ENCODE peak calls at places on chromosomes 4 and X, in nine cellular contexts. One of them, this sample, is unnamed.

GRCh38 chrX:48617542-48618340 is 20.4 kb downstream of the WDR13 start:
- DNase-seq in thoracic aorta: no peak
- DNase-seq in bronchial epithelial cell: no peak
- DNase-seq in AG10803: no peak
- DNase-seq in lower lobe of right lung: no peak
- DNase-seq in kidney epithelial cell: no peak
- DNase-seq in pancreas: no peak
- DNase-seq in endodermal cell: no peak
- DNase-seq in cardiac fibroblast: peak
- DNase-seq in this sample: no peak

GRCh38 chr4:26023191-26023972 is 109.4 kb downstream of the SMIM20 start:
- DNase-seq in thoracic aorta: no peak
- DNase-seq in bronchial epithelial cell: no peak
- DNase-seq in AG10803: peak
- DNase-seq in lower lobe of right lung: no peak
- DNase-seq in kidney epithelial cell: no peak
- DNase-seq in pancreas: no peak
- DNase-seq in endodermal cell: no peak
- DNase-seq in cardiac fibroblast: peak
- DNase-seq in this sample: peak

GRCh38 chrX:154440623-154441357 is 3.2 kb upstream of the FAM50A start:
- DNase-seq in thoracic aorta: no peak
- DNase-seq in bronchial epithelial cell: no peak
- DNase-seq in AG10803: no peak
- DNase-seq in lower lobe of right lung: no peak
- DNase-seq in kidney epithelial cell: no peak
- DNase-seq in pancreas: no peak
- DNase-seq in endodermal cell: no peak
- DNase-seq in cardiac fibroblast: no peak
- DNase-seq in this sample: no peak

GRCh38 chrX:76148011-76148665 is 24.7 kb upstream of the PBDC1 start:
- DNase-seq in thoracic aorta: no peak
- DNase-seq in bronchial epithelial cell: peak
- DNase-seq in AG10803: peak
- DNase-seq in lower lobe of right lung: no peak
- DNase-seq in kidney epithelial cell: no peak
- DNase-seq in pancreas: no peak
- DNase-seq in endodermal cell: peak
- DNase-seq in cardiac fibroblast: peak
- DNase-seq in this sample: peak

GRCh38 chrX:104565791-104566687 is at the start of gene IL1RAPL2:
- DNase-seq in thoracic aorta: no peak
- DNase-seq in bronchial epithelial cell: peak
- DNase-seq in AG10803: no peak
- DNase-seq in lower lobe of right lung: peak
- DNase-seq in kidney epithelial cell: no peak
- DNase-seq in pancreas: peak
- DNase-seq in endodermal cell: peak
- DNase-seq in cardiac fibroblast: peak
- DNase-seq in this sample: peak

GRCh38 chrX:9940397-9940796 is 26.8 kb upstream of the CLDN34 start:
- DNase-seq in thoracic aorta: no peak
- DNase-seq in bronchial epithelial cell: peak
- DNase-seq in AG10803: peak
- DNase-seq in lower lobe of right lung: no peak
- DNase-seq in kidney epithelial cell: peak
- DNase-seq in pancreas: no peak
- DNase-seq in endodermal cell: no peak
- DNase-seq in cardiac fibroblast: peak
- DNase-seq in this sample: peak

GRCh38 chr4:86831262-86832090 is 17.7 kb downstream of the SLC10A6 start:
- DNase-seq in thoracic aorta: no peak
- DNase-seq in bronchial epithelial cell: peak
- DNase-seq in AG10803: peak
- DNase-seq in lower lobe of right lung: peak
- DNase-seq in kidney epithelial cell: peak
- DNase-seq in pancreas: no peak
- DNase-seq in endodermal cell: no peak
- DNase-seq in cardiac fibroblast: peak
- DNase-seq in this sample: peak

GRCh38 chr4:108210989-108211725 is 42.4 kb upstream of the LEF1 start:
- DNase-seq in thoracic aorta: no peak
- DNase-seq in bronchial epithelial cell: peak
- DNase-seq in AG10803: no peak
- DNase-seq in lower lobe of right lung: no peak
- DNase-seq in kidney epithelial cell: peak
- DNase-seq in pancreas: no peak
- DNase-seq in endodermal cell: no peak
- DNase-seq in cardiac fibroblast: peak
- DNase-seq in this sample: no peak

GRCh38 chr4:123043013-123043412 is 120.6 kb upstream of the NUDT6 start:
- DNase-seq in thoracic aorta: no peak
- DNase-seq in bronchial epithelial cell: no peak
- DNase-seq in AG10803: peak
- DNase-seq in lower lobe of right lung: no peak
- DNase-seq in kidney epithelial cell: no peak
- DNase-seq in pancreas: no peak
- DNase-seq in endodermal cell: no peak
- DNase-seq in cardiac fibroblast: peak
- DNase-seq in this sample: no peak

GRCh38 chr4:123043793-123044425 is 121.5 kb upstream of the NUDT6 start:
- DNase-seq in thoracic aorta: no peak
- DNase-seq in bronchial epithelial cell: no peak
- DNase-seq in AG10803: no peak
- DNase-seq in lower lobe of right lung: no peak
- DNase-seq in kidney epithelial cell: no peak
- DNase-seq in pancreas: no peak
- DNase-seq in endodermal cell: no peak
- DNase-seq in cardiac fibroblast: no peak
- DNase-seq in this sample: no peak

GRCh38 chr4:123046096-123046495 is 123.7 kb upstream of the NUDT6 start:
- DNase-seq in thoracic aorta: no peak
- DNase-seq in bronchial epithelial cell: no peak
- DNase-seq in AG10803: peak
- DNase-seq in lower lobe of right lung: no peak
- DNase-seq in kidney epithelial cell: no peak
- DNase-seq in pancreas: no peak
- DNase-seq in endodermal cell: no peak
- DNase-seq in cardiac fibroblast: no peak
- DNase-seq in this sample: no peak

GRCh38 chr4:123037809-123038208 is 115.4 kb upstream of the NUDT6 start:
- DNase-seq in thoracic aorta: no peak
- DNase-seq in bronchial epithelial cell: no peak
- DNase-seq in AG10803: peak
- DNase-seq in lower lobe of right lung: no peak
- DNase-seq in kidney epithelial cell: peak
- DNase-seq in pancreas: no peak
- DNase-seq in endodermal cell: no peak
- DNase-seq in cardiac fibroblast: peak
- DNase-seq in this sample: peak

GRCh38 chr4:123042095-123042494 is 119.7 kb upstream of the NUDT6 start:
- DNase-seq in thoracic aorta: no peak
- DNase-seq in bronchial epithelial cell: no peak
- DNase-seq in AG10803: no peak
- DNase-seq in lower lobe of right lung: no peak
- DNase-seq in kidney epithelial cell: no peak
- DNase-seq in pancreas: no peak
- DNase-seq in endodermal cell: no peak
- DNase-seq in cardiac fibroblast: no peak
- DNase-seq in this sample: no peak
- H3K4me3 ChIP-seq in thoracic aorta: no peak
- H3K4me3 ChIP-seq in bronchial epithelial cell: no peak
- H3K4me3 ChIP-seq in AG10803: no peak
- H3K4me3 ChIP-seq in lower lobe of right lung: no peak
- H3K4me3 ChIP-seq in kidney epithelial cell: no peak
- H3K4me3 ChIP-seq in pancreas: no peak
- H3K4me3 ChIP-seq in endodermal cell: no peak
- H3K4me3 ChIP-seq in cardiac fibroblast: no peak
- H3K4me3 ChIP-seq in this sample: no peak

DNA sequence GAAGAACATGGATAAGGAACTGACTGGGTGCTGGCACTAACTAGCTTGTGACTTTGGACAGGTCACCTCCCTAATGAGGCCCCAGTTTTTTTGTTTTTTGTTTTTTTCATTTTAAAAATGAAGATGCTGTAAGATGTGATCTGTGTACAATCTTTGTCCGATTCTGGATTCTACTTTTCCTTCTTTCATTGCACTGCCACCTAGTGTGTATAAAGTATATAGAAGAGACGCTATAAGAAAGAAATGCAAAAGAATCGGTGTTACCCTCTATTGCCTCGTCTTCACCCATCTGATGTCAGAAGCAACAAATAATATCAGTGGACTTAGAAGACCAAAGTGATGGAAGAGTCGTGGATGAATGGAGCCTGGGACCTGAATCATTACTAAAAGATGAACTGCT is 58.6 kb upstream of the P2RY10 start:
- DNase-seq in thoracic aorta: no peak
- DNase-seq in bronchial epithelial cell: peak
- DNase-seq in AG10803: peak
- DNase-seq in lower lobe of right lung: no peak
- DNase-seq in kidney epithelial cell: no peak
- DNase-seq in pancreas: no peak
- DNase-seq in endodermal cell: no peak
- DNase-seq in cardiac fibroblast: peak
- DNase-seq in this sample: peak
- TF ChIP-seq CTCF in thoracic aorta: no peak
- TF ChIP-seq CTCF in bronchial epithelial cell: peak
- TF ChIP-seq CTCF in AG10803: peak
- TF ChIP-seq CTCF in lower lobe of right lung: no peak
- TF ChIP-seq CTCF in kidney epithelial cell: no peak
- TF ChIP-seq CTCF in pancreas: peak
- TF ChIP-seq CTCF in endodermal cell: peak
- TF ChIP-seq CTCF in cardiac fibroblast: peak
- TF ChIP-seq CTCF in this sample: peak

GRCh38 chrX:129654652-129655546 is at the start of gene APLN:
- DNase-seq in thoracic aorta: no peak
- DNase-seq in bronchial epithelial cell: no peak
- DNase-seq in AG10803: peak
- DNase-seq in lower lobe of right lung: peak
- DNase-seq in kidney epithelial cell: no peak
- DNase-seq in pancreas: no peak
- DNase-seq in endodermal cell: peak
- DNase-seq in cardiac fibroblast: peak
- DNase-seq in this sample: peak

GRCh38 chrX:129653985-129654651 is 638 bp downstream of the APLN start:
- DNase-seq in thoracic aorta: no peak
- DNase-seq in bronchial epithelial cell: no peak
- DNase-seq in AG10803: no peak
- DNase-seq in lower lobe of right lung: no peak
- DNase-seq in kidney epithelial cell: no peak
- DNase-seq in pancreas: peak
- DNase-seq in endodermal cell: peak
- DNase-seq in cardiac fibroblast: no peak
- DNase-seq in this sample: no peak

GRCh38 chrX:129652565-129653169 is 2.1 kb downstream of the APLN start:
- DNase-seq in thoracic aorta: no peak
- DNase-seq in bronchial epithelial cell: no peak
- DNase-seq in AG10803: no peak
- DNase-seq in lower lobe of right lung: no peak
- DNase-seq in kidney epithelial cell: no peak
- DNase-seq in pancreas: no peak
- DNase-seq in endodermal cell: no peak
- DNase-seq in cardiac fibroblast: no peak
- DNase-seq in this sample: no peak

GRCh38 chrX:129651756-129652564 is 2.8 kb downstream of the APLN start:
- DNase-seq in thoracic aorta: no peak
- DNase-seq in bronchial epithelial cell: no peak
- DNase-seq in AG10803: no peak
- DNase-seq in lower lobe of right lung: no peak
- DNase-seq in kidney epithelial cell: no peak
- DNase-seq in pancreas: no peak
- DNase-seq in endodermal cell: no peak
- DNase-seq in cardiac fibroblast: no peak
- DNase-seq in this sample: no peak

DNA sequence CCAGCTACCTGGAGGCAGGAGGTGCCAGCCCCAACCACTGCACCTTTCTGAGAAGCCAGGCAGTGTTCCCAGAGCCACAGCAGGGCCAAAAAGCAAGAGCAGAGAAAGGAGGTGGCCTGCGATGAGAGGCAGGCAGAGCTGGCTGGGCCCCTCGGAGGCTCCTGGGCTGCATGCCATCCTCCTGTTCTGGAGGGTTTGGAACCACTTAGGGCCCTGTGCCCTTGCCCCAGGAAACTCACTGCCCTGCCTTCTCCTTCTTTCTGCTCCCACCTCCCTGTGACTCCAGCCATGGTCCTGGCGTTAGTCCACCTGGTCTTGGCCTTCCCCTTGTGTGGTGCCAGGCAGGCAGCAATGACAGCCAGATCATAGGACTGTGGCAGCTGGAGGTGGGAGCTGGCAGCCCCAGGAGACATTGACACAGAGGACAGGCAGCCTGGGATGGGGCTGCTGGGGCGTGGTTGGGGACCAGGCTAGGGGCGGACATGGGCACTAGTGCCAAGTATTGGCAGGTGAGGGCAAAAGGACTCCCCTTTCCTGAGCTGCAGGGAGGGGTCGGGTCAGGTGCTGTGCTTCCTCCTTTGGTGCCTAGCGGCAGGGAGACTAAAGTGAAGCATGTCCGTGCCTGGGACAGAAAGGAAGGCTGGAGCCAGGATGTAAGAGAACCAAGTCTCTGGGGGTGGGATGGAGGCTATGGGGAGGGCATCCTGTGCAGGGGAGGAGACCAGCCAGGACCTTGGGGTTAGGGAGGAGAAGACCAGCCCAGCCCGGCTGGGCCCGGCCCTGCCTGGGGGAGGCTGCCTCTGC is 1.4 kb downstream of the APLN start:
- DNase-seq in thoracic aorta: no peak
- DNase-seq in bronchial epithelial cell: no peak
- DNase-seq in AG10803: no peak
- DNase-seq in lower lobe of right lung: no peak
- DNase-seq in kidney epithelial cell: no peak
- DNase-seq in pancreas: no peak
- DNase-seq in endodermal cell: no peak
- DNase-seq in cardiac fibroblast: no peak
- DNase-seq in this sample: no peak
- H3K4me3 ChIP-seq in thoracic aorta: peak
- H3K4me3 ChIP-seq in bronchial epithelial cell: no peak
- H3K4me3 ChIP-seq in AG10803: no peak
- H3K4me3 ChIP-seq in lower lobe of right lung: no peak
- H3K4me3 ChIP-seq in kidney epithelial cell: peak
- H3K4me3 ChIP-seq in pancreas: no peak
- H3K4me3 ChIP-seq in endodermal cell: no peak
- H3K4me3 ChIP-seq in cardiac fibroblast: peak
- H3K4me3 ChIP-seq in this sample: no peak

GRCh38 chr4:150581611-150582010 is 340 bp upstream of the MAB21L2 start:
- DNase-seq in thoracic aorta: no peak
- DNase-seq in bronchial epithelial cell: no peak
- DNase-seq in AG10803: no peak
- DNase-seq in lower lobe of right lung: no peak
- DNase-seq in kidney epithelial cell: no peak
- DNase-seq in pancreas: no peak
- DNase-seq in endodermal cell: peak
- DNase-seq in cardiac fibroblast: peak
- DNase-seq in this sample: no peak

GRCh38 chr4:150579591-150580234 is 2.2 kb upstream of the MAB21L2 start:
- DNase-seq in thoracic aorta: no peak
- DNase-seq in bronchial epithelial cell: no peak
- DNase-seq in AG10803: peak
- DNase-seq in lower lobe of right lung: no peak
- DNase-seq in kidney epithelial cell: no peak
- DNase-seq in pancreas: no peak
- DNase-seq in endodermal cell: peak
- DNase-seq in cardiac fibroblast: peak
- DNase-seq in this sample: peak

GRCh38 chr4:150581206-150581605 is 745 bp upstream of the MAB21L2 start:
- DNase-seq in thoracic aorta: no peak
- DNase-seq in bronchial epithelial cell: no peak
- DNase-seq in AG10803: no peak
- DNase-seq in lower lobe of right lung: no peak
- DNase-seq in kidney epithelial cell: no peak
- DNase-seq in pancreas: no peak
- DNase-seq in endodermal cell: no peak
- DNase-seq in cardiac fibroblast: no peak
- DNase-seq in this sample: no peak

GRCh38 chr4:150578745-150579470 is 3.0 kb upstream of the MAB21L2 start:
- DNase-seq in thoracic aorta: no peak
- DNase-seq in bronchial epithelial cell: no peak
- DNase-seq in AG10803: no peak
- DNase-seq in lower lobe of right lung: no peak
- DNase-seq in kidney epithelial cell: no peak
- DNase-seq in pancreas: no peak
- DNase-seq in endodermal cell: peak
- DNase-seq in cardiac fibroblast: peak
- DNase-seq in this sample: no peak

GRCh38 chr4:150580244-150580643 is 1.7 kb upstream of the MAB21L2 start:
- DNase-seq in thoracic aorta: no peak
- DNase-seq in bronchial epithelial cell: no peak
- DNase-seq in AG10803: no peak
- DNase-seq in lower lobe of right lung: no peak
- DNase-seq in kidney epithelial cell: no peak
- DNase-seq in pancreas: no peak
- DNase-seq in endodermal cell: no peak
- DNase-seq in cardiac fibroblast: no peak
- DNase-seq in this sample: no peak
- TF ChIP-seq CTCF in thoracic aorta: no peak
- TF ChIP-seq CTCF in bronchial epithelial cell: no peak
- TF ChIP-seq CTCF in AG10803: no peak
- TF ChIP-seq CTCF in lower lobe of right lung: no peak
- TF ChIP-seq CTCF in kidney epithelial cell: no peak
- TF ChIP-seq CTCF in pancreas: no peak
- TF ChIP-seq CTCF in endodermal cell: no peak
- TF ChIP-seq CTCF in cardiac fibroblast: no peak
- TF ChIP-seq CTCF in this sample: no peak

This sample was measured in fibroblast of villous mesenchyme.